ENCODE peak calls at places on chromosomes 11 and 22, in four cellular contexts. F is K562, J is GM12878, V is HepG2. T is an unnamed sample.

GRCh38 chr11:35997908-35998307 is 54.0 kb downstream of the LDLRAD3 start:
- DNase-seq in F (no peak), J (peak), V (no peak), T (no peak)

GRCh38 chr11:16359369-16359768 is 3.0 kb upstream of the SOX6 start:
- DNase-seq in F (peak), J (no peak), V (no peak), T (no peak)

GRCh38 chr11:131737357-131737756 is 366.9 kb downstream of the NTM start:
- DNase-seq in F (no peak), J (no peak), V (no peak), T (no peak)

GRCh38 chr22:24068717-24069116 is 57.6 kb downstream of the CABIN1 start:
- DNase-seq in F (no peak), J (no peak), V (no peak), T (no peak)

GRCh38 chr22:25488244-25489020 is 76.0 kb upstream of the GRK3 start:
- DNase-seq in F (no peak), J (peak), V (peak), T (peak)

GRCh38 chr22:49929553-49929979 is 11.1 kb downstream of the CRELD2 start:
- DNase-seq in F (peak), J (no peak), V (no peak), T (no peak)

GRCh38 chr22:27906241-27906640 is 12.8 kb downstream of the PITPNB start:
- DNase-seq in F (no peak), J (no peak), V (no peak), T (no peak)

GRCh38 chr11:39541945-39542351 is 1917.5 kb downstream of the LRRC4C start:
- DNase-seq in F (no peak), J (no peak), V (no peak), T (no peak)

GRCh38 chr11:117187799-117188481 is 9.4 kb downstream of the SIDT2 start:
- DNase-seq in F (no peak), J (no peak), V (no peak), T (no peak)

GRCh38 chr22:46487318-46487717 is 50.1 kb downstream of the CELSR1 start:
- DNase-seq in F (no peak), J (no peak), V (no peak), T (no peak)

GRCh38 chr11:36007127-36007824 is 63.4 kb downstream of the LDLRAD3 start:
- DNase-seq in F (no peak), J (no peak), V (no peak), T (no peak)

GRCh38 chr11:47179655-47179991 is 2.9 kb upstream of the ARFGAP2 start:
- DNase-seq in F (peak), J (peak), V (peak), T (no peak)

GRCh38 chr11:86515297-86516094 is 140.8 kb downstream of the CCDC81 start:
- DNase-seq in F (no peak), J (no peak), V (no peak), T (no peak)

GRCh38 chr11:66286699-66287098 is 2.2 kb downstream of the YIF1A start:
- DNase-seq in F (no peak), J (no peak), V (no peak), T (no peak)

GRCh38 chr22:38843201-38843715 is 570 bp downstream of the NPTXR start:
- DNase-seq in F (peak), J (no peak), V (peak), T (no peak)

GRCh38 chr11:72441647-72442267 is 7.4 kb upstream of the CLPB start:
- DNase-seq in F (no peak), J (no peak), V (no peak), T (no peak)

GRCh38 chr11:27718853-27719574 is 18.8 kb upstream of the BDNF start:
- DNase-seq in F (no peak), J (no peak), V (no peak), T (no peak)

GRCh38 chr11:1437500-1437899 is 47.8 kb downstream of the BRSK2 start:
- DNase-seq in F (peak), J (no peak), V (peak), T (no peak)

GRCh38 chr11:114259551-114259983 is 36.6 kb upstream of the NNMT start:
- DNase-seq in F (no peak), J (no peak), V (no peak), T (no peak)

GRCh38 chr11:2299773-2300172 is 1.9 kb downstream of the C11orf21 start:
- DNase-seq in F (no peak), J (no peak), V (no peak), T (no peak)

GRCh38 chr22:36433318-36434231 is 45.8 kb upstream of the MYH9 start:
- DNase-seq in F (no peak), J (no peak), V (peak), T (no peak)

GRCh38 chr11:93512073-93512475 is 31.1 kb downstream of the SMCO4 start:
- DNase-seq in F (no peak), J (peak), V (no peak), T (no peak)

GRCh38 chr11:110376711-110377324 is 52.9 kb upstream of the FDX1 start:
- DNase-seq in F (peak), J (peak), V (peak), T (peak)

GRCh38 chr11:10305262-10305963 is 540 bp downstream of the ADM start:
- DNase-seq in F (no peak), J (no peak), V (peak), T (no peak)

GRCh38 chr11:66016793-66017177 is 5.0 kb downstream of the CST6 start:
- DNase-seq in F (no peak), J (no peak), V (no peak), T (no peak)

GRCh38 chr11:43969543-43969942 is 27.1 kb downstream of the C11orf96 start:
- DNase-seq in F (no peak), J (no peak), V (no peak), T (no peak)

GRCh38 chr11:67406969-67407699 is 3.3 kb downstream of the TBC1D10C start:
- DNase-seq in F (no peak), J (no peak), V (no peak), T (no peak)

GRCh38 chr22:24156915-24157782 is 24.1 kb upstream of the SUSD2 start:
- DNase-seq in F (peak), J (peak), V (peak), T (peak)

GRCh38 chr11:88375927-88376470 is 38.5 kb upstream of the CTSC start:
- DNase-seq in F (no peak), J (no peak), V (no peak), T (no peak)

GRCh38 chr11:47314992-47315391 is 37.5 kb downstream of the MYBPC3 start:
- DNase-seq in F (no peak), J (no peak), V (no peak), T (no peak)

GRCh38 chr22:19148417-19149046 is 1.6 kb downstream of the GSC2 start:
- DNase-seq in F (no peak), J (no peak), V (no peak), T (no peak)

GRCh38 chr22:29231971-29232959 is 26.6 kb downstream of the EMID1 start:
- DNase-seq in F (peak), J (no peak), V (peak), T (no peak)

GRCh38 chr11:27795955-27796861 is 96.0 kb upstream of the BDNF start:
- DNase-seq in F (no peak), J (no peak), V (no peak), T (no peak)

GRCh38 chr11:95057959-95058358 is 8.7 kb downstream of the KDM4F start:
- DNase-seq in F (no peak), J (no peak), V (no peak), T (no peak)

GRCh38 chr11:110148775-110149744 is 55.9 kb downstream of the ZC3H12C start:
- DNase-seq in F (peak), J (no peak), V (no peak), T (peak)

GRCh38 chr11:17985517-17985916 is 27.3 kb downstream of the SERGEF start:
- DNase-seq in F (no peak), J (no peak), V (peak), T (peak)

DNA sequence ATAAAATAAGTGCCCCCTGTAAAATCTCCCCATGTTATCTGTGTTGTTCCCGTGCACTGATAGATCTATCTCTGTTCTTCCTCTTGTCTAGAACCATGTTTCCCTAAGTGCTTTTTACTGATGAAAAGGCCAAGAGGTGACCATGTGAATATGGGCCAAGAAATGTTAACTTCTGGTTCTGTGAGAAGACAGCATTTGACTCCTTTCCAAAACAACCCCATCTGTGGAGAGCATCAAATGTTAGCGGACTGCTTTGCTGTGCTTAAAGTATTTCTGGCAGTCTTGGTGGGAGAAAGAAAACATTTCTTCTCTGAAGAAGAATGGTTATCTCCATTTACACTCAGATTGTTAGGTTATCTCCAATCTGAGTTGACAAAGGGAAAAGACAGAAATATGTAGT is 58.6 kb upstream of the GUCY1A2 start:
- DNase-seq in F (no peak), J (no peak), V (no peak), T (no peak)
- TF ChIP-seq POLR2AphosphoS5 in F (no peak), J (no peak), V (no peak), T (no peak)

DNA sequence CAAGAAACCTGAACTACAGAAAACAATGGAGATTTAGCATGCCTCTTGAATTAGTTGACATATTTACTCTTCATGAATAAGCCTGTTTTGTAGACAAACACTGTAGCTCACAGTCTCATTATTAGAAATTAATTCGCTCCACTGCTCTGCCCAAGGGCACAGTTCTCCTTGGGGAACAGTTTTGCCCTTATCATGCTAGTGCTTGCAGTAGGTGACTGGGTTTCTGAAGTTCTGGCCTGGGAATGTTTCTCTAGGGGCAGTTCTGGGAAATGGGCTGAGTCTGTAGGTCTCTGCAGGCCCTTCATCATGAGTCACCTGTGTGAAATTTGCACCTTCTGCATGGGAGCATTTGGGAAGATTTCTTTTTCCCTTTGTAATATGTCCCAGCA is 217.3 kb upstream of the PLET1 start:
- DNase-seq in F (no peak), J (no peak), V (no peak), T (no peak)
- TF ChIP-seq ZNF274 in F (no peak), J (no peak), V (no peak), T (no peak)

DNA sequence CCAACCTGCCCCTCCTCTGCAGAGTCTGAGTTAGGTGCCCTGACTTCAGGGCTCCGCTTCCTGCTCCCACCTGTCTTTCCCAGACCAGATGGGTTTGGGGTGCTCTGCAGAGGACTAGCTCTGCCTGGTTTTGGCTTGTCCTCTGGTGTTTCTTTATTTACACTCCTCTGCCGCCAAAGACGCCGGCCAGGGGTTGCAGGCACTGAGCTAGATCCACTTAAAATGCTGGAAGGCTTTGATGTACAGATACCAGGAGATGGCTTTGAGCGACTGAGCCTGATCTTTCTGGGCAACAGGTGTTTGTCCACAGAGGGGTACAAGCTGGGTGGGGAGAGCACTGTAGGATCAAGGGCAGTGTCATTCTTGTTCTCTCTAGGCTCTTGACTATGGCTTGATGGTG is 3.9 kb downstream of the SELENOH start:
- DNase-seq in F (no peak), J (no peak), V (no peak), T (no peak)
- TF ChIP-seq POLR2AphosphoS5 in F (no peak), J (no peak), V (no peak), T (no peak)

DNA sequence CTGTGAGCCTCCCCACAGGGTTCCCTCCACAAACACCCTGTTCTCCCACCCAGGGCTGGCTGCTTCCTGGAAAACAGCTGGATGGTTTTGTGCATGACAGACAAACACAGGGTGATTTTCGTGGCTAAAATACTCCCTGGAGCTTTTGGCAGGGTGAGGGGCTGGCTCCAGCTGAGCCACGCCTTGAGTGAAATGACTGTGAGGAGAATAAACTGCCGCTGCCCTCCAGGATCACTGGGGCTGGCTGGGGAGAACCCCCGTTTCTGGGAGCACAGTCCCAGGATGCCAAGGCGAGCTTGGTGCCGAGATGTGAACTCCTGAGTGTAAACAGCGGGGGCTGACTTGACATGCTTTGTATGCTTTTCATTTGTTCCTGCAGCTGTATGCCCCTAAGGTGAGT is 20.3 kb upstream of the PPP6R3 start:
- DNase-seq in F (no peak), J (no peak), V (no peak), T (no peak)
- TF ChIP-seq ZNF274 in F (no peak), J (no peak), V (no peak), T (no peak)

T was measured in HCT116.